ENCODE peak calls at places on chromosomes 5 and 9, in ten cellular contexts. Q is uterus, A is right atrium auricular region, H is upper lobe of right lung, M is cardiac muscle cell, B is kidney, I is heart left ventricle, E is mucosa of descending colon, G is sigmoid colon, S is esophagus muscularis mucosa. Z is an unnamed sample.

GRCh38 chr9:100515578-100516494 is 42.9 kb downstream of the TMEFF1 start:
- DNase-seq in Q (no peak), A (no peak), H (no peak), M (peak; percentile 33), B (no peak), I (no peak), E (no peak), G (no peak), S (no peak), Z (no peak)

GRCh38 chr5:160237571-160238093 is 8.3 kb downstream of the FABP6 start:
- DNase-seq in Q (no peak), A (no peak), H (no peak), M (no peak), B (no peak), I (no peak), E (no peak), G (no peak), S (no peak), Z (no peak)

GRCh38 chr9:88766778-88767503 is 224.3 kb upstream of the S1PR3 start:
- DNase-seq in Q (no peak), A (no peak), H (no peak), M (peak; percentile 81), B (no peak), I (no peak), E (no peak), G (no peak), S (no peak), Z (no peak)

GRCh38 chr9:69339620-69340019 is 14.6 kb downstream of the ENTREP1 start:
- DNase-seq in Q (no peak), A (no peak), H (no peak), M (no peak), B (no peak), I (peak; percentile 50), E (no peak), G (no peak), S (no peak), Z (no peak)

GRCh38 chr5:159316519-159317383 is 13.5 kb downstream of the IL12B start:
- DNase-seq in Q (no peak), A (no peak), H (no peak), M (peak; percentile 79), B (no peak), I (peak; percentile 31), E (no peak), G (no peak), S (no peak), Z (no peak)

GRCh38 chr9:89482056-89482784 is 15.7 kb downstream of the SEMA4D start:
- DNase-seq in Q (no peak), A (no peak), H (peak; percentile 29), M (no peak), B (no peak), I (no peak), E (no peak), G (peak; percentile 48), S (no peak), Z (no peak)

GRCh38 chr9:131697097-131697496 is 42.8 kb downstream of the RAPGEF1 start:
- DNase-seq in Q (peak; percentile 53), A (no peak), H (no peak), M (peak; percentile 46), B (peak; percentile 93), I (peak; percentile 72), E (no peak), G (peak; percentile 87), S (no peak), Z (no peak)

GRCh38 chr5:101535626-101536025 is 632.5 kb upstream of the ST8SIA4 start:
- DNase-seq in Q (no peak), A (no peak), H (no peak), M (no peak), B (no peak), I (no peak), E (no peak), G (no peak), S (no peak), Z (no peak)

GRCh38 chr9:18976368-18977238 is 56.4 kb downstream of the SAXO1 start:
- DNase-seq in Q (no peak), A (no peak), H (no peak), M (peak; percentile 65), B (no peak), I (no peak), E (no peak), G (no peak), S (no peak), Z (no peak)

GRCh38 chr9:136662326-136662655 is 425 bp upstream of the EGFL7 start:
- DNase-seq in Q (no peak), A (no peak), H (peak; percentile 62), M (no peak), B (no peak), I (no peak), E (peak; percentile 23), G (no peak), S (no peak), Z (no peak)

GRCh38 chr9:2576631-2577030 is 45.0 kb upstream of the VLDLR start:
- DNase-seq in Q (no peak), A (no peak), H (no peak), M (peak; percentile 23), B (no peak), I (no peak), E (no peak), G (no peak), S (no peak), Z (no peak)

GRCh38 chr5:8020861-8021514 is 152.0 kb downstream of the MTRR start:
- DNase-seq in Q (no peak), A (no peak), H (no peak), M (no peak), B (no peak), I (no peak), E (no peak), G (no peak), S (no peak), Z (no peak)

GRCh38 chr5:99122976-99123375 is 194.2 kb upstream of the CHD1 start:
- DNase-seq in Q (no peak), A (no peak), H (no peak), M (no peak), B (no peak), I (no peak), E (no peak), G (no peak), S (no peak), Z (no peak)

GRCh38 chr5:164051745-164052144 is 546.3 kb downstream of the MAT2B start:
- DNase-seq in Q (no peak), A (no peak), H (no peak), M (peak; percentile 52), B (no peak), I (no peak), E (no peak), G (no peak), S (no peak), Z (no peak)

GRCh38 chr5:87831499-87831898 is 418.8 kb upstream of the CCNH start:
- DNase-seq in Q (no peak), A (no peak), H (no peak), M (no peak), B (no peak), I (no peak), E (no peak), G (no peak), S (no peak), Z (no peak)

GRCh38 chr9:28951945-28952344 is 1378.7 kb upstream of the C9orf72 start:
- DNase-seq in Q (no peak), A (no peak), H (no peak), M (no peak), B (no peak), I (no peak), E (no peak), G (no peak), S (no peak), Z (no peak)

GRCh38 chr9:36833954-36834353 is 200.1 kb downstream of the PAX5 start:
- DNase-seq in Q (no peak), A (no peak), H (peak; percentile 41), M (no peak), B (peak; percentile 39), I (no peak), E (no peak), G (peak; percentile 46), S (no peak), Z (peak; percentile 19)

GRCh38 chr5:173859315-173860038 is 28.7 kb upstream of the CPEB4 start:
- DNase-seq in Q (no peak), A (no peak), H (no peak), M (no peak), B (no peak), I (no peak), E (peak; percentile 25), G (no peak), S (no peak), Z (no peak)

GRCh38 chr5:124746916-124747769 is 704 bp upstream of the ZNF608 start:
- DNase-seq in Q (peak; percentile 74), A (peak; percentile 87), H (peak; percentile 81), M (peak; percentile 98), B (peak; percentile 93), I (peak; percentile 78), E (peak; percentile 72), G (peak; percentile 90), S (peak; percentile 96), Z (no peak)

GRCh38 chr5:74145904-74146303 is 494.6 kb downstream of the ENC1 start:
- DNase-seq in Q (no peak), A (no peak), H (no peak), M (no peak), B (no peak), I (no peak), E (no peak), G (no peak), S (no peak), Z (no peak)
- TF ChIP-seq CTCF in Q (no peak), A (no peak), H (no peak), M (no peak), B (no peak), I (no peak), E (no peak), G (no peak), S (no peak), Z (no peak)

GRCh38 chr5:177329883-177330282 is 18.2 kb upstream of the MXD3 start:
- DNase-seq in Q (no peak), A (no peak), H (peak; percentile 32), M (no peak), B (peak; percentile 35), I (no peak), E (peak; percentile 10), G (no peak), S (no peak), Z (no peak)
- H3K4me3 ChIP-seq in Q (no peak overlapping the region), A (no peak overlapping the region), H (no peak overlapping the region), M (no peak overlapping the region), B (no peak overlapping the region), I (no peak overlapping the region), E (no peak overlapping the region), G (no peak overlapping the region), S (no peak overlapping the region), Z (no peak overlapping the region)

GRCh38 chr9:123337971-123338370 is 18.0 kb upstream of the CRB2 start:
- DNase-seq in Q (no peak), A (no peak), H (no peak), M (no peak), B (no peak), I (no peak), E (no peak), G (no peak), S (no peak), Z (no peak)
- H3K4me1 ChIP-seq in Q (no peaks in the 10 kb centered on the region), A (peaks cover 36% of the 10 kb centered on the region), H (peaks cover 10% of the 10 kb centered on the region), M (peaks cover 34% of the 10 kb centered on the region), B (peaks cover 4% of the 10 kb centered on the region), I (peaks cover 26% of the 10 kb centered on the region), E (no peaks in the 10 kb centered on the region), G (peaks cover 29% of the 10 kb centered on the region), S (peaks cover 35% of the 10 kb centered on the region), Z (no peaks in the 10 kb centered on the region)

DNA sequence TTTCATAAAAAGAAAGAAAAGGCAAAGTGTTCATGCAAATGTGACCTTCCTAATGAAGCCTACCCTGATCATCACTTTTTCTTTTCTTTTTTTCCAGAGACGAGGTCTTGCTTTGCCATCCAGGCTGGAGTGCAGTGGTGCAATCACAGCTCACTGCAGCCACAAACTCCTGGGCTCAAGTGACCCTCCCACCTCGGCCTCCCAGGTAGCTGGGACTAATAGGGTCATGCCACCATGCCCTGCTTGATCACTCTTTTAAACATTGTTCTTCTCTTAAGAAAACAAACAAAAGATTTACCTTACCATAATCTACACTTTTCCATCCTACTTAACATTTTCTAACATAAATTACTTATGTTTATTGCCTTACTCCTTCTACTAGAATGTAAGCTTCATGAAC is 8.5 kb upstream of the GOLGA1 start:
- DNase-seq in Q (no peak), A (no peak), H (no peak), M (no peak), B (no peak), I (no peak), E (no peak), G (no peak), S (no peak), Z (no peak)
- TF ChIP-seq CTCF in Q (no peak), A (no peak), H (no peak), M (no peak), B (no peak), I (no peak), E (no peak), G (no peak), S (no peak), Z (no peak)